ENCODE peak calls at places on chromosomes 7 and 10, in eight cellular contexts. T, X, G, Q, C, L, B and D are unnamed samples.

GRCh38 chr7:121151663-121152344 is 163.3 kb downstream of the CPED1 start:
- DNase-seq in X (no peak), T (no peak), C (no peak), G (no peak), B (no peak), Q (no peak), L (peak), D (no peak)

GRCh38 chr10:42940487-42941157 is 136.2 kb upstream of the RET start:
- DNase-seq in T (no peak), G (no peak), B (no peak), C (no peak), Q (peak), L (no peak), X (no peak), D (no peak)

GRCh38 chr7:135812151-135812550 is 63.5 kb upstream of the FAM180A start:
- DNase-seq in L (no peak), T (no peak), Q (no peak), X (no peak), C (no peak), B (no peak), G (no peak), D (no peak)

GRCh38 chr10:119267384-119267783 is 60.0 kb downstream of the GRK5 start:
- DNase-seq in C (no peak), G (no peak), B (no peak), X (no peak), Q (no peak), L (no peak), T (no peak), D (no peak)

GRCh38 chr10:100341953-100342626 is 4.9 kb upstream of the SCD start:
- DNase-seq in L (peak), T (peak), G (peak), B (peak), C (peak), X (peak), Q (no peak), D (no peak)

GRCh38 chr10:96470108-96470743 is 43.5 kb downstream of the TLL2 start:
- DNase-seq in C (peak), L (peak), Q (no peak), B (peak), T (peak), X (peak), G (peak), D (peak)

GRCh38 chr7:107506683-107507339 is 37.0 kb downstream of the GPR22 start:
- DNase-seq in L (no peak), T (no peak), Q (peak), C (peak), B (peak), X (no peak), G (peak), D (peak)

GRCh38 chr7:126667742-126668366 is 584.9 kb downstream of the GRM8 start:
- DNase-seq in B (peak), C (no peak), T (no peak), G (no peak), X (peak), L (no peak), Q (no peak), D (no peak)

GRCh38 chr10:6920072-6921019 is 340.3 kb upstream of the PRKCQ start:
- DNase-seq in Q (peak), T (peak), C (peak), B (peak), G (peak), X (peak), L (peak), D (no peak)

GRCh38 chr7:157412021-157412443 is 75.2 kb downstream of the DNAJB6 start:
- DNase-seq in L (peak), T (peak), G (no peak), C (no peak), B (no peak), Q (no peak), X (no peak), D (no peak)

GRCh38 chr10:94361161-94361794 is 1.5 kb downstream of the NOC3L start:
- DNase-seq in L (peak), T (peak), C (peak), B (no peak), G (peak), X (peak), Q (no peak), D (no peak)

GRCh38 chr7:24477807-24478655 is 95.2 kb upstream of the PALS2 start:
- DNase-seq in L (peak), G (no peak), C (peak), Q (no peak), X (peak), T (no peak), B (peak), D (peak)

GRCh38 chr7:93298206-93298605 is 66.0 kb downstream of the VPS50 start:
- DNase-seq in C (no peak), Q (no peak), B (no peak), X (no peak), L (no peak), G (no peak), T (no peak), D (no peak)

GRCh38 chr7:31133497-31133896 is 81.4 kb downstream of the ADCYAP1R1 start:
- DNase-seq in C (no peak), L (no peak), B (no peak), G (no peak), X (no peak), T (no peak), Q (no peak), D (no peak)

GRCh38 chr10:13808556-13809391 is 222.0 kb downstream of the PRPF18 start:
- DNase-seq in X (no peak), T (no peak), C (peak), L (no peak), Q (no peak), B (no peak), G (no peak), D (no peak)

GRCh38 chr10:1202343-1202742 is 146.2 kb downstream of the WDR37 start:
- DNase-seq in B (no peak), X (no peak), L (no peak), T (no peak), G (no peak), Q (no peak), C (no peak), D (no peak)

GRCh38 chr7:103712991-103713778 is 267.2 kb upstream of the SLC26A5 start:
- DNase-seq in L (peak), T (no peak), C (no peak), X (no peak), G (no peak), B (no peak), Q (no peak), D (no peak)
- H3K4me3 ChIP-seq in L (no peak), T (no peak), C (no peak), X (no peak), G (no peak), B (no peak), Q (no peak), D (no peak)

GRCh38 chr7:73667344-73668102 is at the start of gene VPS37D:
- DNase-seq in X (peak), T (peak), Q (peak), L (peak), B (peak), G (peak), C (peak), D (peak)
- H3K4me3 ChIP-seq in X (peak), T (no peak), Q (peak), L (peak), B (peak), G (peak), C (peak), D (peak)

DNA sequence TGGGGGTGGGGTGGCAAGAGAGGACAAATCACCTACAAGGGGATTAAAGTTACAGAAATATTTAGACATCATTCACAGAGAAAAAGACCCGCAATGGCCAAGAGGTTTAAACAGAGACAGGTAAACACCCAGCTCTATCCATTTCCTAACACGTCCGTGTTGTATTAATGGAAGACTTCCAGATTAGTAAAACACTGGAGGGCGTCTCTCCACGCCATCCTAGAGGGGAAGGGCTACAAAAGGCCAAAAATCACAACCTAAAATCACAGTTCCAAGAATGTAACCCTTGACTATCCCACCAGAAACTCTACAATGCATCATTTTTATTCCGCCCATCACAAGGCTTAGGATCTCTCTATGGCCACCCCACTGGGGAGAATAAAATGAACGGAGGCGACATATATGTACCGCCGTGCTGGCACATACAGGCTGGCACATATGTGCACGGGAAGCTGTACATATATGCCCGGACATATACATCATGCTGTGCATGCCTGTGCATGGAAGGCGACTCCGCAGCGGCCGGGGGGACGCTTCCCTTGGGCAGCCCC is 758 bp downstream of the PCLO start:
- DNase-seq in L (no peak), G (no peak), Q (no peak), X (no peak), T (no peak), B (no peak), C (no peak), D (no peak)
- H3K4me3 ChIP-seq in L (peak), G (peak), Q (peak), X (peak), T (no peak), B (no peak), C (peak), D (peak)

GRCh38 chr7:99312316-99313203 is 13.1 kb upstream of the ARPC1A start:
- DNase-seq in G (peak), X (peak), B (peak), C (peak), Q (peak), T (peak), L (peak), D (no peak)
- H3K4me3 ChIP-seq in G (no peak), X (no peak), B (no peak), C (no peak), Q (no peak), T (peak), L (no peak), D (no peak)

GRCh38 chr7:42269161-42269560 is 32.2 kb upstream of the GLI3 start:
- DNase-seq in C (peak), G (no peak), Q (no peak), T (no peak), L (no peak), B (no peak), X (no peak), D (no peak)
- H3K4me3 ChIP-seq in C (no peak), G (no peak), Q (no peak), T (no peak), L (no peak), B (no peak), X (no peak), D (no peak)

GRCh38 chr10:72952901-72953223 is 1.7 kb downstream of the PLA2G12B start:
- DNase-seq in T (no peak), L (no peak), C (no peak), X (no peak), G (no peak), B (no peak), Q (no peak), D (peak)
- H3K4me3 ChIP-seq in T (no peak), L (no peak), C (no peak), X (no peak), G (no peak), B (no peak), Q (no peak), D (no peak)

GRCh38 chr7:123727071-123727837 is 21.5 kb downstream of the WASL start:
- DNase-seq in B (no peak), C (peak), T (no peak), Q (no peak), X (peak), G (no peak), L (peak), D (no peak)
- H3K4me3 ChIP-seq in B (peak), C (no peak), T (no peak), Q (no peak), X (peak), G (no peak), L (no peak), D (no peak)